ENCODE peak calls at places on chromosomes 16 and 17, in six cellular contexts. I, D, B, Z, K and Y are unnamed samples.

GRCh38 chr17:49753959-49754391 is 10.0 kb downstream of the FAM117A start:
- DNase-seq in I (no peak), D (no peak), B (no peak), Z (no peak), K (no peak), Y (no peak)

GRCh38 chr16:80803341-80804060 is 897 bp downstream of the CDYL2 start:
- DNase-seq in I (peak), D (peak), B (peak), Z (peak), K (peak), Y (no peak)

GRCh38 chr17:80504671-80505413 is 28.4 kb upstream of the NPTX1 start:
- DNase-seq in I (no peak), D (no peak), B (no peak), Z (no peak), K (peak), Y (peak)

GRCh38 chr17:50558091-50558490 is 2.4 kb upstream of the CACNA1G start:
- DNase-seq in I (no peak), D (no peak), B (no peak), Z (no peak), K (no peak), Y (no peak)

GRCh38 chr16:14007460-14007859 is 63.7 kb upstream of the MRTFB start:
- DNase-seq in I (no peak), D (no peak), B (no peak), Z (no peak), K (peak), Y (peak)

GRCh38 chr17:48051706-48052486 is 3.7 kb downstream of the NFE2L1 start:
- DNase-seq in I (no peak), D (peak), B (no peak), Z (no peak), K (peak), Y (peak)

GRCh38 chr17:69669441-69670178 is 255.1 kb downstream of the MAP2K6 start:
- DNase-seq in I (no peak), D (no peak), B (no peak), Z (no peak), K (no peak), Y (no peak)

GRCh38 chr16:79247386-79247785 is 353.2 kb downstream of the MAF start:
- DNase-seq in I (no peak), D (no peak), B (no peak), Z (no peak), K (no peak), Y (no peak)

GRCh38 chr16:48613061-48613957 is 3.3 kb upstream of the N4BP1 start:
- DNase-seq in I (no peak), D (no peak), B (no peak), Z (no peak), K (peak), Y (peak)

GRCh38 chr17:62750502-62751349 is 57.4 kb downstream of the MARCHF10 start:
- DNase-seq in I (no peak), D (peak), B (no peak), Z (no peak), K (no peak), Y (no peak)

GRCh38 chr16:54587176-54587515 is 300.6 kb upstream of the IRX3 start:
- DNase-seq in I (no peak), D (no peak), B (no peak), Z (no peak), K (no peak), Y (no peak)

GRCh38 chr17:22278302-22279275 is 586.3 kb downstream of the KCNJ18 start:
- DNase-seq in I (peak), D (no peak), B (no peak), Z (no peak), K (no peak), Y (no peak)

GRCh38 chr17:7916799-7917198 is 710 bp upstream of the RNF227 start:
- DNase-seq in I (no peak), D (peak), B (no peak), Z (no peak), K (peak), Y (peak)

GRCh38 chr16:79217375-79218011 is 383.0 kb downstream of the MAF start:
- DNase-seq in I (no peak), D (no peak), B (no peak), Z (no peak), K (no peak), Y (no peak)

GRCh38 chr16:49604602-49605001 is 231.0 kb downstream of the C16orf78 start:
- DNase-seq in I (no peak), D (no peak), B (no peak), Z (no peak), K (no peak), Y (no peak)

DNA sequence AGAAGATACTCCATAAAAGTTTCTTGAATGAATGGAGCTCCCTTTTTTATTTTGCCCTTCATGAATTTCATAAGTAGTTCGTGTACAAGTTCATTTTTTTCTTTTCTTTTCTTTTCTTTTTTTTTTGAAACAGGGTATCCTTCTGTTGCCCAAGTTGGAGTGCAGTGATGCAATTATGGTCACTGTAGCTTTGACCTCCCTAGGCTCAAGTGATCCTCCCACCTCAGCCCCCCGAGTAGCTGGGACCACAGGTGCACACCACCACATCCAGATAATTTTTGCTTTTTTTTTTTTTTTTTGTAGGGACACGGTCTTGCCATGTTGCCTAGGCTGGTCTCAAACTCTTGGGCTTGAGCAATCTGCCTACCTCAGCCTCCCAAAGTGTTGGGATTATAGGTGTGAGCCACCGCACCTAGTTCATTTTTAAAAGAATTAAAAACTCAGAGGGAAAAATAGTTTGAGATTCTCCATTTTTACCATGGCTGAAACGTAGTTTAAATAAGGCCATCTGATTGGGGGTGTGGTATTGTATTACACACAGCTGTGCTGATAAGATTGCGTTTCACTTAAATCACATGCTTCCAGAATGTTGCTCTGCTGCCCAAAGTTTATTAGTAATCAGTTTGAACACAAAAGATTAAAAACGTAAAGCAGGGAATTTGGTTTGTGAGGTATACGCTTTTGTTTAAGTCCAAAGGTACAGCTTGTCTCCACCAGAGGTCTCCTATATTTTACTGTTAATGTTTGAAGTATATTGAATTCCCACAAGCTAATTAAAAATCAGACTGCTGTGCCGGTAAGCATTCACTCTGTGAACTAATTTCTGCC is 154.1 kb downstream of the SOCS1 start:
- DNase-seq in I (no peak), D (no peak), B (peak), Z (no peak), K (peak), Y (no peak)
- TF ChIP-seq CTCF in I (no peak), D (no peak), B (peak), Z (no peak), K (peak), Y (peak)

DNA sequence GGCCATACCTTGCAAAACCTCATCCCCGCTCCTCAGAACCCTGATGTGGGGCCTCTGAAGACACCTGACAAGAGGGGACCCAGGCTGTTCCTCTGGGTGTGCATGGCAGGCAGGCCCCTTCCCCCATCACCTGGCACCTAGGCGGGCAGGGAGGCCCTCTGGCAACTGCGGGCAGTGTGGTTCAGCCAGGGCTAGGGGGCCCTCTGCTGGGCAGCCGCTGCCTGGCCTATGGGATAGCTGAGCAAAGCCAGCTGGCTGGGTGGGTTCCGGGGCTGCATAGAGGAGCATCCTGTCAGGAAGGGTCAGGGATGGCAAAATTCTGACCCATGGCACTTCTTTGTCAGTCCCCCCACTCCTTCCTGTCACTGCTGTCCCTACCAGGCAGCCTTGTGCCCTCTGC is 228.7 kb upstream of the ASIC2 start:
- DNase-seq in I (no peak), D (peak), B (no peak), Z (peak), K (no peak), Y (no peak)
- TF ChIP-seq CTCF in I (peak), D (peak), B (no peak), Z (peak), K (peak), Y (no peak)

GRCh38 chr17:64455993-64456885 is 7.3 kb downstream of the MILR1 start:
- DNase-seq in I (no peak), D (no peak), B (no peak), Z (no peak), K (no peak), Y (no peak)

GRCh38 chr17:64459284-64459747 is 10.4 kb downstream of the MILR1 start:
- DNase-seq in I (no peak), D (peak), B (no peak), Z (no peak), K (peak), Y (peak)

GRCh38 chr17:64457156-64457555 is 8.2 kb downstream of the MILR1 start:
- DNase-seq in I (no peak), D (no peak), B (no peak), Z (no peak), K (peak), Y (no peak)

GRCh38 chr17:64460955-64461354 is 12.0 kb downstream of the MILR1 start:
- DNase-seq in I (no peak), D (no peak), B (no peak), Z (no peak), K (peak), Y (no peak)

DNA sequence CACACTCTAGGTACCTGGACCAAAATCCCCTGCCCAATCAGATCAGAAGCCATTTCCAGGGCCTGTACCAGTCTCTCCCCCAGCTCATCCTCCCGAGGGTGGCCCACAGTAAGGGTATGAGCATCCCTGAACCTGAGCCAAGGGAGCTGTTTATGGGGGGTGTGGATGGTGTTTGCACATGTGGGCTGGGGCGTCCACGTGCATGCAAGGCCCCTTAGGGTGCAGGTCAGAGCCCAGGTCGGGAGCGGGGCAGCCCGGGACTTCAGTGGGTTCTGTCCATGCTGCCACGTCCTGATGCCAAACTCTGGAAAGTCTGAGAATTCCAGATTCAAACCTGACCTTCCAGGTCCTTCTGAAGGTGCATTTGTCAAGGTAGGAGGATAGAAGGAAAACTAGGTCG is 9.8 kb downstream of the MILR1 start:
- DNase-seq in I (no peak), D (no peak), B (no peak), Z (no peak), K (no peak), Y (no peak)
- TF ChIP-seq CTCF in I (no peak), D (no peak), B (no peak), Z (no peak), K (no peak), Y (no peak)

GRCh38 chr16:30526137-30526822 is at the start of gene ZNF768:
- DNase-seq in I (peak), D (no peak), B (no peak), Z (peak), K (peak), Y (peak)

GRCh38 chr16:30528799-30529457 is 2.6 kb upstream of the ZNF768 start:
- DNase-seq in I (no peak), D (no peak), B (no peak), Z (no peak), K (no peak), Y (no peak)

GRCh38 chr16:30525844-30526136 is 576 bp downstream of the ZNF768 start:
- DNase-seq in I (no peak), D (no peak), B (no peak), Z (no peak), K (no peak), Y (no peak)

GRCh38 chr16:30527635-30528178 is 1.3 kb upstream of the ZNF768 start:
- DNase-seq in I (no peak), D (peak), B (no peak), Z (no peak), K (no peak), Y (no peak)

DNA sequence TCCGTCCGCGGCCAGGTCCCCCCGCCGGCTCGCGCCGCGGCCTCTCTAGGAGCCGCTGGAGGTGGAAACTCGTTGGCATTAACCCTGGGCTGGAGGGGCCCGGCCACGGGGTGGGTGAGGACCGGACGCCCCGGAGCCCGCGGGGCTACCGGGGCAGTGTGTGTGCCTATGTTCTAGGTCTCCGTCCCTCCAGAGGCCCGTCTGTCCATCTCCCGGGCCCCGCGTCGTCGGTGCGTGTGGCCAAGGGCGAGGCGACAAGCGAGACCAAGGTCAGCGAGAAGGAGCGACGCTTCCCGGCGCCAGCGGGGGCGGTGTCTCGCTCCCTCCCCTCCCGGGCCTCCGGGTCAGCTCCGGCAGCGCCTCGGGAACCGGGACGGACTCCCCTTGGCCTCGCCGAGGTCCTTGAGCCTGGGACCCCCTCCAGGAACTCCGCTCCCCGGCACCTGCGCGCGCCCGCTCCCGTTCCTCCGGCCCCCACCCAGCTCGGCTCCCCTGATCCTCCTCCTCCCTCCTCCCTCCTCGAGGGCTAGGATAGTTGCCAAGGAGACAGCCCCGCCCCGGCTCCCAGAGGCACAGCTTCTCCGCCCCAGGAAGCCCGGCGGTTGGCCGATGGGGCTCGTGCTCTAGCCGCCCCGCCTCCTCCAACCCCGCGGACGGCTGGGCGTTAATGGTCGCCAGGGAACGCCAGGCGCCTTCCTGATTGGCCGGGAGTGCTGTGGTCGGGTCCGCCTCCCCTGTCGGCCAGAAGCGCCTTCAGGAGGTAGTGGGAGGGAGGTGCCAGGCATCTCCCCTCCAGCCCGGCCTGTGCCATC is 663 bp upstream of the ZNF768 start:
- DNase-seq in I (peak), D (peak), B (peak), Z (peak), K (peak), Y (peak)
- TF ChIP-seq CTCF in I (peak), D (no peak), B (peak), Z (peak), K (peak), Y (peak)

GRCh38 chr16:85286066-85286712 is 173.9 kb upstream of the CIBAR2 start:
- DNase-seq in I (no peak), D (no peak), B (no peak), Z (no peak), K (peak), Y (peak)

GRCh38 chr16:85285681-85286065 is 173.4 kb upstream of the CIBAR2 start:
- DNase-seq in I (no peak), D (no peak), B (no peak), Z (no peak), K (no peak), Y (no peak)

GRCh38 chr16:85288341-85288868 is 176.1 kb upstream of the CIBAR2 start:
- DNase-seq in I (no peak), D (no peak), B (no peak), Z (no peak), K (no peak), Y (no peak)

GRCh38 chr16:85288869-85289660 is 176.8 kb upstream of the CIBAR2 start:
- DNase-seq in I (no peak), D (no peak), B (no peak), Z (no peak), K (no peak), Y (no peak)

DNA sequence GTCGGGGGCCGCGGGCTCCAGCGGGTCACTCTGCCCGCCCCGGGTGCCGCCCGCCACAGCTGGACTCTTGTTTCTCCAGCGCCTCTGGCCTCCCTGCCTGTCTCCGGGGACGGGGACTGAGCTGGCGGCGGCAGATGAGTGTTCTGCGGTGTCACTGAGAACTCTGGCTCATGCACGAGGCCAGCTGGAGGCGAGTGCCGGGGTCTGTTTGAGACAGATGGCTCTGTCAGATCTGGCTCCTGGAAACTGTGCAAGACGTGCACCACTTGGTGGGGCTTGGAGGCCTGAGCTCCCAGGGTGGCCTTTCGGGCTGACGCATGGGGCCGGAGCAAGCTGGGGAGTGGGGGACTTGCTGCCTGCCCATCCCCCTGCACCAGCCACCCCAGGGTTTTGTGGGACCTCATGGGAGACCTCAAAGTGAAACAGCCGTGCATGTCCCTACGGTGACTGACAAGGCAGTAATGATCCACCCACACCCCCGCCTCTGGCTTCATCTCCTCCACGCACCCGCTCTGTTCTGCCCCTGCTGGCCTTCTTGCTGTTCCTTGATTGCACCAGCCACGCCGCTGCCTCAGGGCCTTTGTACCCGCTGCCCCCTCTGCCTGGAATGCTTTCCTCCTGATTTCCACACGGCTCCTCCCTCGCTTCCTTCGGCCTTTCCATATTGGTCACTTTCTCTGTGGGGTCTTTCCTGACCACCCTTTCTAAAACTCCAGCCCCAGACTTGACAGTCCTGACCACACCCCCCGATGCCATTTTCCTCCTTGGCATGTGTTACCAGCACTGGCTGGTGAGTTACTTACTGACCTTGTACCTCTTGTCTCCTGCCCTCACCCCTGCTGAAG is 174.9 kb upstream of the CIBAR2 start:
- DNase-seq in I (no peak), D (no peak), B (no peak), Z (no peak), K (peak), Y (peak)
- TF ChIP-seq CTCF in I (peak), D (no peak), B (no peak), Z (no peak), K (no peak), Y (peak)

GRCh38 chr16:58464916-58465731 is 34.8 kb upstream of the NDRG4 start:
- DNase-seq in I (no peak), D (no peak), B (no peak), Z (no peak), K (no peak), Y (no peak)
- TF ChIP-seq CTCF in I (peak), D (no peak), B (no peak), Z (peak), K (peak), Y (peak)

GRCh38 chr16:53546988-53547391 is 44.0 kb upstream of the AKTIP start:
- DNase-seq in I (no peak), D (no peak), B (no peak), Z (no peak), K (peak), Y (no peak)
- TF ChIP-seq CTCF in I (peak), D (no peak), B (no peak), Z (peak), K (peak), Y (peak)

GRCh38 chr17:75505152-75505409 is 10.3 kb downstream of the CASKIN2 start:
- DNase-seq in I (peak), D (no peak), B (no peak), Z (no peak), K (no peak), Y (no peak)

GRCh38 chr17:75503976-75504346 is 11.4 kb downstream of the CASKIN2 start:
- DNase-seq in I (peak), D (no peak), B (no peak), Z (no peak), K (no peak), Y (no peak)

GRCh38 chr17:75503337-75503950 is 11.9 kb downstream of the CASKIN2 start:
- DNase-seq in I (no peak), D (no peak), B (no peak), Z (no peak), K (no peak), Y (no peak)

GRCh38 chr17:75505640-75506039 is 9.7 kb downstream of the CASKIN2 start:
- DNase-seq in I (peak), D (no peak), B (no peak), Z (no peak), K (no peak), Y (no peak)

GRCh38 chr17:75504347-75505151 is 10.8 kb downstream of the CASKIN2 start:
- DNase-seq in I (peak), D (peak), B (peak), Z (no peak), K (no peak), Y (no peak)
- TF ChIP-seq CTCF in I (peak), D (peak), B (peak), Z (peak), K (peak), Y (peak)